ENCODE peak calls at places on chromosomes 13 and 19, in nine cellular contexts. A is ovary, N is endothelial cell of umbilical vein, Z is breast epithelium, M is cardiac muscle cell, G is fibroblast of mammary gland, H is AG04450, W is kidney epithelial cell, E is lung. F is an unnamed sample.

GRCh38 chr19:33193269-33193863 is 764 bp upstream of the LRP3 start:
- DNase-seq in G (no peak), E (no peak), H (no peak), Z (no peak), W (no peak), M (no peak), A (no peak), N (no peak), F (no peak)

GRCh38 chr13:97855570-97855970 is 97.9 kb upstream of the IPO5 start:
- DNase-seq in A (peak; percentile 18), H (peak; percentile 66), W (peak; percentile 52), N (peak; percentile 78), E (no peak), M (peak; percentile 87), G (peak; percentile 91), Z (no peak), F (peak; percentile 92)

GRCh38 chr13:98466634-98467236 is 110.2 kb downstream of the STK24 start:
- DNase-seq in A (peak; percentile 37), H (no peak), E (no peak), G (peak; percentile 64), Z (no peak), M (peak; percentile 52), N (peak; percentile 67), W (no peak), F (peak; percentile 45)

GRCh38 chr19:858868-859843 is at the start of gene CFD:
- DNase-seq in E (no peak), A (no peak), Z (no peak), M (no peak), G (peak; percentile 47), N (no peak), W (no peak), H (no peak), F (peak; percentile 24)

GRCh38 chr19:47598407-47599349 is 10.3 kb upstream of the BICRA start:
- DNase-seq in E (peak; percentile 54), H (peak; percentile 89), Z (no peak), N (peak; percentile 86), A (peak; percentile 41), G (peak; percentile 98), M (peak; percentile 67), W (peak; percentile 82), F (peak; percentile 95)

GRCh38 chr13:94201022-94201421 is 278.5 kb downstream of the DCT start:
- DNase-seq in M (no peak), W (no peak), E (no peak), G (no peak), H (no peak), Z (no peak), A (no peak), N (no peak), F (no peak)

GRCh38 chr13:101965096-101965495 is 436.8 kb downstream of the FGF14 start:
- DNase-seq in M (no peak), A (no peak), H (no peak), G (no peak), W (peak; percentile 77), E (no peak), Z (no peak), N (no peak), F (no peak)

GRCh38 chr13:75263741-75264407 is 218.1 kb downstream of the TBC1D4 start:
- DNase-seq in G (peak; percentile 68), Z (no peak), M (no peak), N (no peak), W (no peak), A (no peak), H (no peak), E (no peak), F (peak; percentile 19)

GRCh38 chr19:53900191-53900860 is 8.8 kb upstream of the CACNG7 start:
- DNase-seq in A (no peak), G (no peak), M (no peak), E (no peak), W (no peak), Z (no peak), N (no peak), H (no peak), F (no peak)

GRCh38 chr13:44853641-44854040 is 135.6 kb downstream of the NUFIP1 start:
- DNase-seq in E (peak; percentile 79), H (no peak), G (peak; percentile 21), W (peak; percentile 71), A (no peak), M (no peak), Z (no peak), N (peak; percentile 23), F (no peak)

GRCh38 chr13:59950201-59950730 is 213.5 kb downstream of the DIAPH3 start:
- DNase-seq in N (no peak), H (no peak), A (no peak), Z (no peak), M (no peak), E (no peak), W (peak; percentile 38), G (peak; percentile 33), F (no peak)

GRCh38 chr13:23504188-23504587 is 66.0 kb upstream of the TNFRSF19 start:
- DNase-seq in G (peak; percentile 36), Z (no peak), M (no peak), W (no peak), N (no peak), H (no peak), A (no peak), E (no peak), F (no peak)

GRCh38 chr13:45473627-45474026 is 8.9 kb downstream of the COG3 start:
- DNase-seq in G (no peak), A (no peak), N (no peak), Z (no peak), H (no peak), W (no peak), E (no peak), M (peak; percentile 6), F (no peak)

GRCh38 chr13:44181938-44182337 is 191.7 kb upstream of the SERP2 start:
- DNase-seq in M (no peak), W (no peak), E (no peak), H (no peak), G (no peak), N (no peak), A (no peak), Z (no peak), F (no peak)

DNA sequence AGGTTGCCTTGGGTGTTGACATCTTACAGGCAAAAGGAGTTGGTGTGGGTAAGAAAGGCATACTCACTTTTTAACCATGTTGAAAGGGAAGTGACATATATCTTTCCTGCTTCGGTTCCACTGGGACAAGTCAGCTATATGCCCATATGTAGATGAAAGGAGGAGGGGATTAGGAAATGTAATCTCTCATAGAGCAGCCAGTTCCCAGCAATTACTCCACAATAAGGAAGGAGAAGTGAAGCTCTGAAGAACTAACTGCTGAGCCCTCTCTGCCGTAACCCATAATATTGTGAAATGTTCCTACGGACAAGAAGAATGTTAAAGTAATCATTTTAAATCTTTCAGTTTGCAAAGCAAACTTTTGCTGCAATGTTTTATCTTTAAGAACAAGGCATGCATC is 82.2 kb downstream of the EDNRB start:
- DNase-seq in H (no peak), N (no peak), W (no peak), A (no peak), E (no peak), Z (no peak), G (peak; percentile 27), M (no peak), F (no peak)
- TF ChIP-seq CTCF in H (no peak), N (no peak), W (no peak), A (no peak), E (no peak), Z (no peak), G (no peak), M (no peak), F (no peak)

DNA sequence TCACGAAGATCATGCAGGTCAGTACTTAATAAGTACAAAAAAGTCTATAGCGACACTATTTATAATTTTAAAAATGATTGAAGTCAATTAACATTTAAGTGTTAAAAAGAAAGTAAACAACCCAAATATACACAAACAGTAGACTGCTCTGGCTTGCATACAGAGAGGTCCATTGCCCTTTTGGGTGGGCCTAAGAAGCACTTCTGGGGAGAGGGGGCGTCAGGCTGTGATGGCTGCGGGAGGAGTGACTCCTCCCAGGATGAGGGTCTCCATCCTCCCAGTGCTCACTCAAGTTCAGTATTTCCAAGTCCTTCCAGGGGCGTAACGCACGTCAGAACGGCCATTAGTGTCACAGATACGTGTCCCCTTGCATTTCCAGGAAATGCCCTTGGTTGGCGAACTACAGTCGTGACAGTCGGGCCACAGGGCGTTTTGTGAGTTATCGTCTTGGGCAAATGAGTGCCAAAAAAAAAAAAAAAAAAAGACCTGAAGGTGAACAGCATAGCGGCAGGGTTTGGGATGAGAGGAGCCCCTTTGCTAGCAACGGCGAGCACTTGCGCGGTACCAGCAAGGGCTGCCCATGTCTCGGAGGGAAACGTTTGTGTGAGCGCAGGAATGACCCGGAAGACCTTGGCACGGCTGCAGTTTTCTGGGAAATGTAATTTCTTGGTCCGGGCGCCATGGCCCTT is at the start of gene SCGB2B2:
- DNase-seq in W (no peak), E (peak; percentile 69), N (no peak), H (no peak), M (peak; percentile 46), Z (no peak), A (no peak), G (no peak), F (no peak)
- H3K4me3 ChIP-seq in W (peak within 1 kb of the TSS; percentile 86), E (peak within 1 kb of the TSS; percentile 95), N (peak within 1 kb of the TSS; percentile 72), H (peak within 1 kb of the TSS; percentile 75), M (peak within 1 kb of the TSS; percentile 57), Z (peak within 1 kb of the TSS; percentile 74), A (peak within 1 kb of the TSS; percentile 89), G (peak within 1 kb of the TSS; percentile 76), F (peak within 1 kb of the TSS; percentile 77)

GRCh38 chr19:35559781-35560180 is 3.7 kb downstream of the ATP4A start:
- DNase-seq in E (no peak), N (no peak), A (no peak), M (no peak), G (no peak), Z (no peak), H (no peak), W (no peak), F (no peak)
- TF ChIP-seq CTCF in E (no peak), N (no peak), A (no peak), M (no peak), G (no peak), Z (no peak), H (no peak), W (no peak), F (no peak)

GRCh38 chr13:31421756-31422155 is 222.0 kb downstream of the B3GLCT start:
- DNase-seq in M (peak; percentile 41), Z (no peak), G (peak; percentile 28), H (no peak), A (no peak), E (no peak), W (no peak), N (no peak), F (no peak)

GRCh38 chr13:31426395-31426794 is 226.6 kb downstream of the B3GLCT start:
- DNase-seq in W (no peak), Z (no peak), A (no peak), M (no peak), E (no peak), N (no peak), H (no peak), G (no peak), F (no peak)

GRCh38 chr13:31427151-31427867 is 227.5 kb downstream of the B3GLCT start:
- DNase-seq in E (no peak), H (no peak), N (peak; percentile 80), M (no peak), G (no peak), A (no peak), W (no peak), Z (no peak), F (no peak)

DNA sequence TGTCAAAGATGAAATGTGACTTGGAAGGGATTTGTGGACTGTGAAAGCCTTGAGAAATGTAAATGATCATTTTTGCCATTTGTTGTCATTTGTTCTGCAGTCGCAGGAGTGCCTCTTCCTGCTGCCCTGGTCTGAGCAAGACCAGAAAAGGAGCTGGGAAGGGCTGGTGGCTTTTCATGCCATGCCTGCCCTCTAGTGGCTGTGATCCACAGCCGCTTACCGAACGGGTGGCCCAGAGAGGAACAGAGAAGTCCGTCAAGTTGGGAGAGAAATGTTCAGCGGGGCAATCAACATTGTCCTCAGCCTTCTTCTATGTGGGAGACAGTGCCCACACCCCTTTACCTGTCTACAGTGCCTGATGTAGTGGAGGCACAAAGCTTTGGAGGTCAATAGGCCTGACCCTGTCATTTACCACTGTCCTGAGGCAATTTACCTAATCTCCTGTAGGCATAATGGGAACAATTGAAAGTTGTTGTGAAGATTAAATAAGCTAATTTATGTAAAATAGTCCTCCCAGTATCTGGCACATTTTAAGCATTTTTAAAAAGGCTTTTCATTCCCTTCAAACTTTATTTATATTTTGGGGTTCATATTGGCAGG is 224.5 kb downstream of the B3GLCT start:
- DNase-seq in W (peak; percentile 34), A (peak; percentile 62), E (peak; percentile 75), M (peak; percentile 81), H (peak; percentile 48), G (peak; percentile 82), Z (peak; percentile 73), N (peak; percentile 82), F (peak; percentile 82)
- H3K4me3 ChIP-seq in W (no peak overlapping the region), A (no peak overlapping the region), E (no peak overlapping the region), M (no peak overlapping the region), H (no peak overlapping the region), G (no peak overlapping the region), Z (no peak overlapping the region), N (no peak overlapping the region), F (no peak overlapping the region)

F was measured in fibroblast of the aortic adventitia.